ENCODE peak calls at places on chromosomes 16 and 17, in four cellular contexts. E is EH, H is AG09319, K is fibroblast of pulmonary artery. T is an unnamed sample.

GRCh38 chr16:4244881-4245280 is 3.0 kb upstream of the SRL start:
- DNase-seq in E (no peak), H (no peak), K (no peak), T (no peak)

GRCh38 chr17:33284022-33284421 is 9.1 kb downstream of the ASIC2 start:
- DNase-seq in E (peak), H (peak), K (peak), T (peak)

GRCh38 chr17:72984145-72984924 is 108.2 kb downstream of the SLC39A11 start:
- DNase-seq in E (peak), H (peak), K (peak), T (no peak)

GRCh38 chr17:48510761-48511604 is 19.8 kb downstream of the HOXB1 start:
- DNase-seq in E (no peak), H (peak), K (peak), T (no peak)

GRCh38 chr16:72995151-72995881 is 52.6 kb downstream of the ZFHX3 start:
- DNase-seq in E (no peak), H (no peak), K (no peak), T (no peak)

GRCh38 chr16:3012246-3012645 is 477 bp upstream of the CLDN9 start:
- DNase-seq in E (no peak), H (no peak), K (no peak), T (no peak)

GRCh38 chr16:85463228-85463611 is 149.9 kb upstream of the GSE1 start:
- DNase-seq in E (no peak), H (no peak), K (no peak), T (no peak)

GRCh38 chr17:37558299-37558698 is 50.9 kb downstream of the SYNRG start:
- DNase-seq in E (no peak), H (no peak), K (no peak), T (no peak)

GRCh38 chr17:42744283-42744805 is 496 bp downstream of the EZH1 start:
- DNase-seq in E (peak), H (no peak), K (peak), T (peak)

GRCh38 chr17:7019839-7020519 is 2.9 kb upstream of the BCL6B start:
- DNase-seq in E (peak), H (no peak), K (peak), T (no peak)

GRCh38 chr16:528111-529011 is 849 bp downstream of the CAPN15 start:
- DNase-seq in E (peak), H (no peak), K (peak), T (no peak)

GRCh38 chr16:74896389-74897370 is 88.2 kb downstream of the WDR59 start:
- DNase-seq in E (peak), H (no peak), K (peak), T (no peak)

GRCh38 chr16:69772560-69773254 is 10.6 kb downstream of the WWP2 start:
- DNase-seq in E (peak), H (no peak), K (no peak), T (no peak)

GRCh38 chr16:49048557-49048956 is 233.1 kb downstream of the CBLN1 start:
- DNase-seq in E (no peak), H (no peak), K (peak), T (no peak)

T was measured in aorta.